ENCODE peak calls at places on chromosome 16, in four cellular contexts. One of them, this sample, is unnamed.

GRCh38 chr16:84917492-84917891 is 93.8 kb downstream of the ZDHHC7 start:
- DNase-seq in IMR-90: no peak
- DNase-seq in breast epithelium: no peak
- DNase-seq in stomach: no peak
- DNase-seq in this sample: no peak

GRCh38 chr16:73031155-73031866 is 16.6 kb downstream of the ZFHX3 start:
- DNase-seq in breast epithelium: no peak
- DNase-seq in IMR-90: no peak
- DNase-seq in stomach: no peak
- DNase-seq in this sample: no peak

GRCh38 chr16:19116711-19117449 is 3.1 kb downstream of the ITPRIPL2 start:
- DNase-seq in stomach: no peak
- DNase-seq in IMR-90: peak
- DNase-seq in breast epithelium: peak
- DNase-seq in this sample: no peak

GRCh38 chr16:52296070-52296469 is 250.9 kb downstream of the TOX3 start:
- DNase-seq in stomach: no peak
- DNase-seq in IMR-90: no peak
- DNase-seq in breast epithelium: no peak
- DNase-seq in this sample: no peak

GRCh38 chr16:68592466-68593337 is 52.4 kb upstream of the CDH3 start:
- DNase-seq in breast epithelium: no peak
- DNase-seq in IMR-90: no peak
- DNase-seq in stomach: no peak
- DNase-seq in this sample: no peak

GRCh38 chr16:49493836-49494235 is 120.2 kb downstream of the C16orf78 start:
- DNase-seq in IMR-90: no peak
- DNase-seq in breast epithelium: no peak
- DNase-seq in stomach: no peak
- DNase-seq in this sample: peak

GRCh38 chr16:29729116-29729521 is 16.7 kb downstream of the C16orf54 start:
- DNase-seq in stomach: no peak
- DNase-seq in IMR-90: peak
- DNase-seq in breast epithelium: no peak
- DNase-seq in this sample: no peak

GRCh38 chr16:84498859-84499620 is 5.4 kb downstream of the MEAK7 start:
- DNase-seq in IMR-90: no peak
- DNase-seq in breast epithelium: no peak
- DNase-seq in stomach: no peak
- DNase-seq in this sample: no peak

GRCh38 chr16:50861926-50862325 is 120.0 kb downstream of the CYLD start:
- DNase-seq in stomach: no peak
- DNase-seq in IMR-90: peak
- DNase-seq in breast epithelium: no peak
- DNase-seq in this sample: no peak

GRCh38 chr16:3007059-3007956 is 5.4 kb upstream of the CLDN9 start:
- DNase-seq in IMR-90: no peak
- DNase-seq in stomach: no peak
- DNase-seq in breast epithelium: no peak
- DNase-seq in this sample: no peak
- TF ChIP-seq POLR2A in IMR-90: no peak
- TF ChIP-seq POLR2A in stomach: no peak
- TF ChIP-seq POLR2A in breast epithelium: no peak
- TF ChIP-seq POLR2A in this sample: no peak

GRCh38 chr16:56950881-56951771 is 10.6 kb upstream of the CETP start:
- DNase-seq in stomach: peak
- DNase-seq in breast epithelium: no peak
- DNase-seq in IMR-90: peak
- DNase-seq in this sample: no peak

GRCh38 chr16:56950455-56950854 is 11.3 kb upstream of the CETP start:
- DNase-seq in IMR-90: no peak
- DNase-seq in stomach: no peak
- DNase-seq in breast epithelium: no peak
- DNase-seq in this sample: no peak

GRCh38 chr16:56947604-56947995 is 14.2 kb upstream of the CETP start:
- DNase-seq in breast epithelium: no peak
- DNase-seq in IMR-90: no peak
- DNase-seq in stomach: no peak
- DNase-seq in this sample: no peak

GRCh38 chr16:56948234-56948633 is 13.5 kb upstream of the CETP start:
- DNase-seq in stomach: no peak
- DNase-seq in breast epithelium: no peak
- DNase-seq in IMR-90: no peak
- DNase-seq in this sample: no peak

DNA sequence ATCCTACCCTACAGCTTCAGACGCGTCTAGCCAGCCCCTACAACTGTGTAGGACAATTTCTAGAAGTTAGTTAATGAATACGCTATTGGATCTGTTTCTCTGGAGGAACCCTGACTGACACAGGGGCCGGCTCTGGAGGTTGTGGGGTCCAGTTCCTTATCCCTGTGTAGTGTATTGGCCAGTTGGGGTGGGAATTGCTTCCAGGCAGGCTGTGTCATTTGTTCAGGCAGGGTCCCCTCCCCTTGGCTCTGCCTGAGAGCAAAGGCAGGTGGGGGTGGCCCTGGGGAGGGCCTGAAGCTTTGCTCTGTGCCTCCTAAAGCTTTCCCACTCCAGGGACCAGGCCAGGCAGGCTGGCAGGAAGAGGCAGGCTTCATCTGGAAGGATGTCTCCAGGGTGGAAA is 11.7 kb upstream of the CETP start:
- DNase-seq in breast epithelium: no peak
- DNase-seq in stomach: no peak
- DNase-seq in IMR-90: no peak
- DNase-seq in this sample: no peak
- TF ChIP-seq CTCF in breast epithelium: no peak
- TF ChIP-seq CTCF in stomach: no peak
- TF ChIP-seq CTCF in IMR-90: no peak
- TF ChIP-seq CTCF in this sample: no peak

DNA sequence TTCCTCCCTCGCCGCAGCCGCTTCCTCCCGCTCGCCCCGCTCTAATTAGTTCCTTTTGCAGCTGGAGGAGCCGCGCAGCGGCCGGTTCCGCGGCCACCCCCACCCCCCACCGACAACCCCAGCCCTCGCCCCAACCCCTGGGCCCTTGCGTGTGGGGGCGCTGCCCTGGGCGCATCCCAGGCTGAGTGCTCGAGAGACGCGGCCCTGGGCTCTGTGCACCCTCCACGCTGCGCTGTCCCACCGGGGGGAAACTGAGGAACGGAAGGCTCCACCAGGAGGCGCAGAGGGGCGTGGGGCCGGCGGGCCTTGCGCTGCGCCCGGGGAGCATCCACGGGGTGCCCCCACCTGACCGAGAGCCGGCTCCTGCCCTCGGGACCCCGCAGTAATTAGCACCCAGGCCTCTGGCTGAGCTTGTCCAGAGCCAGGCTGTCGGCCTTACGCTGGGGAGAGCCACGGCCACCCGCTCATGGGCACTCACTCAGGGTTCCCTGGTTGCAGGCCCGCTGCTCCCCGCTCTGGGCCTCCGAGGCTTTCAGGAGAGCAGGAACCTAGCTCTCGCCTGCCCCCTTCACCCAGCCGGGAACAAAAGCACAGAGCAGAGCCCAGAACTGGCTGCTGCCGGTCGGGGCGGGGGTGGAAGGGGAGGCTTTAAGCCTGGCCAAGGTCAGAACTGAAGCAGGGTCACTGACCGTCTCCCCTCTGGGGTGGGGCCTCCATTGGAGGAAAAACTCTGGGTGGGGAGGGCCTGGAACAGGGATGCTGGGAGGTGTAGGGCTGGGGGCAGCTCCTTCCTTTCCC is 12.1 kb downstream of the GLIS2 start:
- DNase-seq in breast epithelium: peak
- DNase-seq in stomach: peak
- DNase-seq in IMR-90: peak
- DNase-seq in this sample: peak
- TF ChIP-seq POLR2A in breast epithelium: no peak
- TF ChIP-seq POLR2A in stomach: no peak
- TF ChIP-seq POLR2A in IMR-90: no peak
- TF ChIP-seq POLR2A in this sample: no peak

GRCh38 chr16:31064882-31065461 is 9.1 kb downstream of the ZNF668 start:
- DNase-seq in stomach: no peak
- DNase-seq in breast epithelium: no peak
- DNase-seq in IMR-90: peak
- DNase-seq in this sample: peak
- TF ChIP-seq CTCF in stomach: no peak
- TF ChIP-seq CTCF in breast epithelium: no peak
- TF ChIP-seq CTCF in IMR-90: no peak
- TF ChIP-seq CTCF in this sample: no peak

DNA sequence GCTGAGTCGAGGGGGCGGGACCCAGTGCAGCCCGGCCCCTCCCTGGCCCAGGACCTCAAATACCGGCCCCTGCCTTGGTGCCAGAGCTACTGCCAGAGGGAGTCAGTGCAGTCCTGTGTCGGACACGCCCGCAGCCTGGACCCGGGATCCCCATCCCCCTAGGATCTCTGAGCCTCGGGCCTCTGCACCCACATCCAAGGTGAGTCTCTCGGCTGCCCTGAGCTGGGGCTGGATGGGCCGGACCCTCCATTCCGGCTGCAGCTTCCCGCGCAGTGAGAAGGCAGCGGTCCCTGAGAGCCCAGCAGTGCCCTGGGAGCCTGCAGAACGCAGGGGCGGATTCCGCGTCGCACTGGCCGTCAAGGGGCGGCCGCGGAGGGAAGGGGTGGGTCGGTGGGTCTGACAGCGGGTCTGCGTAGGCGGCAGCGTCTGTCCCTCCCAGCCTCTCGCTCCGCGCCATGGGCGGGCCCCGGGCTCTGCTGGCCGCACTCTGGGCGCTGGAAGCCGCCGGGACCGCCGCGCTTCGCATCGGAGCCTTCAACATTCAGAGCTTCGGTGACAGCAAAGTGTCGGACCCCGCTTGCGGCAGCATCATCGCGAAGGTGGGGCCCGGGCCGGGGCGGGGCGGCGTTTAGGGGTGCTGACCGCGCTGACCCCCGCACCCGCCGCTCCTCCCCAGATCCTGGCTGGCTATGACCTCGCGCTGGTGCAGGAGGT is at the start of gene DNASE1L2:
- DNase-seq in breast epithelium: no peak
- DNase-seq in stomach: peak
- DNase-seq in IMR-90: no peak
- DNase-seq in this sample: no peak
- TF ChIP-seq POLR2A in breast epithelium: no peak
- TF ChIP-seq POLR2A in stomach: no peak
- TF ChIP-seq POLR2A in IMR-90: no peak
- TF ChIP-seq POLR2A in this sample: no peak

This sample was measured in lower leg skin.